ENCODE peak calls at places on chromosomes 7 and 10, in nine cellular contexts. P is NCI-H510A treated with DMSO at 0.1 percent for 48 hours; G is IMR-90; D is A172; A is stimulated activated CD4-positive, alpha-beta T cell treated with anti-CD3 and anti-CD28 coated beads, Interleukin-2, amount 100 ng/mL, for 48 hours; Q is naive B cell; M is CD8-positive, alpha-beta memory T cell; W is GM19239; O is spleen. R is an unnamed sample.

GRCh38 chr7:29146082-29146706 is at the start of gene CPVL:
- DNase-seq in Q (no peak), M (no peak), O (peak), A (no peak), P (no peak), D (peak), G (no peak), W (no peak), R (no peak)

GRCh38 chr7:59986-60675 is 132.2 kb upstream of the FAM20C start:
- DNase-seq in W (no peak), M (no peak), O (peak), D (no peak), A (no peak), G (no peak), P (no peak), Q (no peak), R (no peak)

GRCh38 chr7:2237109-2237602 is 4.4 kb upstream of the MAD1L1 start:
- DNase-seq in W (peak), A (no peak), M (no peak), O (peak), D (no peak), G (no peak), Q (peak), P (peak), R (no peak)

GRCh38 chr7:155759740-155760430 is 52.4 kb downstream of the SHH start:
- DNase-seq in D (no peak), W (no peak), A (no peak), P (no peak), G (no peak), Q (no peak), O (no peak), M (no peak), R (no peak)

GRCh38 chr7:140889645-140890044 is 35.1 kb downstream of the BRAF start:
- DNase-seq in D (no peak), A (no peak), W (no peak), M (no peak), G (no peak), Q (no peak), P (no peak), O (no peak), R (no peak)

GRCh38 chr7:140229591-140230516 is 53.1 kb upstream of the KDM7A start:
- DNase-seq in D (no peak), M (peak), A (peak), P (peak), W (no peak), O (peak), G (no peak), Q (peak), R (no peak)

GRCh38 chr10:29784175-29784773 is 149.5 kb upstream of the SVIL start:
- DNase-seq in O (no peak), A (no peak), M (no peak), G (peak), Q (no peak), W (no peak), P (no peak), D (peak), R (peak)

GRCh38 chr7:37405603-37406122 is 43.0 kb downstream of the ELMO1 start:
- DNase-seq in G (no peak), M (no peak), Q (no peak), D (no peak), W (no peak), P (no peak), O (no peak), A (no peak), R (no peak)

GRCh38 chr7:138197306-138197640 is 121.0 kb downstream of the AKR1D1 start:
- DNase-seq in M (no peak), D (no peak), O (no peak), G (no peak), W (no peak), A (no peak), Q (no peak), P (no peak), R (no peak)

GRCh38 chr7:3432916-3433315 is 131.9 kb downstream of the SDK1 start:
- DNase-seq in O (no peak), W (no peak), A (no peak), G (no peak), D (no peak), M (no peak), Q (no peak), P (no peak), R (no peak)

GRCh38 chr7:22782616-22783232 is 39.9 kb downstream of the TOMM7 start:
- DNase-seq in O (peak), A (peak), M (peak), P (peak), D (peak), Q (peak), W (peak), G (peak), R (peak)

GRCh38 chr7:27482219-27482618 is 180.5 kb downstream of the HIBADH start:
- DNase-seq in M (no peak), A (no peak), W (no peak), D (no peak), Q (no peak), G (no peak), O (no peak), P (no peak), R (no peak)

GRCh38 chr7:21030237-21030636 is 243.6 kb upstream of the SP8 start:
- DNase-seq in M (no peak), D (no peak), A (no peak), G (no peak), Q (no peak), W (no peak), O (no peak), P (no peak), R (no peak)

GRCh38 chr7:9863542-9863941 is 1110.1 kb upstream of the PHF14 start:
- DNase-seq in W (no peak), P (no peak), Q (no peak), O (no peak), A (no peak), D (no peak), G (no peak), M (no peak), R (no peak)

GRCh38 chr10:86849495-86849894 is 93.1 kb downstream of the BMPR1A start:
- DNase-seq in P (no peak), Q (no peak), W (no peak), O (no peak), G (no peak), D (no peak), M (no peak), A (no peak), R (no peak)

GRCh38 chr7:34191766-34192550 is 286.6 kb downstream of the BMPER start:
- DNase-seq in A (no peak), G (no peak), W (no peak), Q (no peak), O (no peak), D (no peak), P (no peak), M (no peak), R (no peak)

GRCh38 chr10:66586073-66586472 is 339.8 kb upstream of the LRRTM3 start:
- DNase-seq in A (no peak), D (no peak), W (no peak), O (no peak), Q (no peak), M (no peak), P (no peak), G (peak), R (no peak)

GRCh38 chr7:83519240-83519639 is 129.7 kb downstream of the SEMA3E start:
- DNase-seq in D (no peak), Q (no peak), W (no peak), A (no peak), M (no peak), P (no peak), O (no peak), G (peak), R (no peak)

GRCh38 chr7:15582773-15583172 is 21.0 kb upstream of the AGMO start:
- DNase-seq in D (no peak), P (no peak), G (no peak), Q (no peak), O (no peak), W (no peak), M (no peak), A (no peak), R (no peak)

GRCh38 chr7:150314639-150315239 is 8.4 kb upstream of the LRRC61 start:
- DNase-seq in G (no peak), W (no peak), O (no peak), Q (no peak), M (no peak), P (no peak), D (no peak), A (no peak), R (no peak)

GRCh38 chr7:35993113-35993512 is 159.9 kb upstream of the EEPD1 start:
- DNase-seq in O (no peak), P (no peak), W (no peak), Q (no peak), M (no peak), A (no peak), G (no peak), D (no peak), R (no peak)

GRCh38 chr10:23358357-23358756 is 13.8 kb upstream of the C10orf67 start:
- DNase-seq in D (no peak), P (no peak), W (no peak), G (peak), Q (no peak), O (no peak), M (no peak), A (no peak), R (no peak)